ENCODE peak calls at places on chromosomes 11 and 22, in seven cellular contexts. R is pancreas, Q is A673, L is testis, X is psoas muscle, Y is heart right ventricle, H is mucosa of descending colon. G is an unnamed sample. For H3K4me1, the result is how much of the 10 kb centered on the place peaks cover.

GRCh38 chr11:108392364-108392763 is 75.0 kb downstream of the C11orf65 start:
- DNase-seq in R (no peak), Q (no peak), L (no peak), X (no peak), Y (no peak), H (no peak), G (no peak)

GRCh38 chr11:130211781-130212401 is 52.3 kb downstream of the ST14 start:
- DNase-seq in R (no peak), Q (no peak), L (peak), X (no peak), Y (no peak), H (peak), G (no peak)

GRCh38 chr11:26947379-26947844 is 46.5 kb upstream of the FIBIN start:
- DNase-seq in R (no peak), Q (peak), L (peak), X (peak), Y (peak), H (peak), G (no peak)

GRCh38 chr22:21009638-21010425 is 5.1 kb upstream of the P2RX6 start:
- DNase-seq in R (no peak), Q (peak), L (peak), X (no peak), Y (peak), H (peak), G (peak)

GRCh38 chr11:31812392-31813241 is 1.5 kb upstream of the PAX6 start:
- DNase-seq in R (no peak), Q (no peak), L (no peak), X (no peak), Y (no peak), H (no peak), G (no peak)

GRCh38 chr22:36922752-36923457 is 9.5 kb downstream of the CSF2RB start:
- DNase-seq in R (no peak), Q (no peak), L (no peak), X (no peak), Y (no peak), H (no peak), G (no peak)

GRCh38 chr11:19405966-19406365 is 165.2 kb upstream of the E2F8 start:
- DNase-seq in R (no peak), Q (no peak), L (no peak), X (no peak), Y (no peak), H (no peak), G (no peak)

GRCh38 chr11:19711911-19712280 is 741 bp upstream of the NAV2 start:
- DNase-seq in R (no peak), Q (no peak), L (no peak), X (no peak), Y (no peak), H (no peak), G (no peak)

DNA sequence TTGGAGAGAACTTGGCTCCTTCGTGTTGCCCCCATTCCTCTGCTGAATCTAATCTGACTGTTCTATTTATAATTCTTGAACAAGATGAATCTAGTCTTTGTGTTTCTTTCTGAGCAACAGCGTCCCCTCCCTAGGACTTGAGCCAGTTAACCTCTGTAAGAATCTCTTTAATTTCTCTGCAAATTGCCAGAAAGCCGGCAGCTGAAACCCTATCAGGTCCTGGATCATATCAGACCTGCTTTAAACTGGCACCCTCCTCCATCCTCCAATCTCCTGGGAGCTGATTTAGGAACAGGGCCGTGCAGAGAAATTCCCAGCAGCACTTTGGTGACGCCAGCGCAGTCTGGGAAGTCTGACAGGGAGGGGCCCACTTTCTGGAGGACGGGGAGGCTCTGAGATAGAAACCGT is 289.2 kb upstream of the SORL1-AS1 start:
- DNase-seq in R (peak), Q (no peak), L (peak), X (peak), Y (peak), H (peak), G (no peak)
- TF ChIP-seq CTCF in R (no peak), Q (no peak), L (peak), X (no peak), Y (no peak), H (no peak), G (no peak)

GRCh38 chr11:82246926-82247325 is 486.7 kb downstream of the FAM181B start:
- DNase-seq in R (no peak), Q (no peak), L (no peak), X (no peak), Y (no peak), H (no peak), G (no peak)

GRCh38 chr11:82250047-82250446 is 483.6 kb downstream of the FAM181B start:
- DNase-seq in R (no peak), Q (no peak), L (no peak), X (no peak), Y (no peak), H (no peak), G (no peak)
- H3K4me1 ChIP-seq in R (under half), Q (under half), L (under half), X (under half), Y (under half), H (under half), G (under half)

GRCh38 chr22:30327864-30328345 is 1.2 kb upstream of the TBC1D10A start:
- DNase-seq in R (no peak), Q (no peak), L (no peak), X (no peak), Y (no peak), H (no peak), G (peak)
- TF ChIP-seq CTCF in R (no peak), Q (no peak), L (no peak), X (no peak), Y (no peak), H (no peak), G (peak)

GRCh38 chr22:23695141-23695540 is 4.3 kb downstream of the RGL4 start:
- DNase-seq in R (no peak), Q (no peak), L (no peak), X (no peak), Y (no peak), H (no peak), G (no peak)

GRCh38 chr22:23690713-23691112 is at the start of gene RGL4:
- DNase-seq in R (no peak), Q (no peak), L (peak), X (no peak), Y (no peak), H (no peak), G (no peak)

GRCh38 chr22:23693979-23694680 is 3.3 kb downstream of the RGL4 start:
- DNase-seq in R (no peak), Q (no peak), L (no peak), X (no peak), Y (no peak), H (no peak), G (no peak)

GRCh38 chr22:23691748-23692423 is 1.1 kb downstream of the RGL4 start:
- DNase-seq in R (no peak), Q (no peak), L (no peak), X (no peak), Y (no peak), H (no peak), G (no peak)

DNA sequence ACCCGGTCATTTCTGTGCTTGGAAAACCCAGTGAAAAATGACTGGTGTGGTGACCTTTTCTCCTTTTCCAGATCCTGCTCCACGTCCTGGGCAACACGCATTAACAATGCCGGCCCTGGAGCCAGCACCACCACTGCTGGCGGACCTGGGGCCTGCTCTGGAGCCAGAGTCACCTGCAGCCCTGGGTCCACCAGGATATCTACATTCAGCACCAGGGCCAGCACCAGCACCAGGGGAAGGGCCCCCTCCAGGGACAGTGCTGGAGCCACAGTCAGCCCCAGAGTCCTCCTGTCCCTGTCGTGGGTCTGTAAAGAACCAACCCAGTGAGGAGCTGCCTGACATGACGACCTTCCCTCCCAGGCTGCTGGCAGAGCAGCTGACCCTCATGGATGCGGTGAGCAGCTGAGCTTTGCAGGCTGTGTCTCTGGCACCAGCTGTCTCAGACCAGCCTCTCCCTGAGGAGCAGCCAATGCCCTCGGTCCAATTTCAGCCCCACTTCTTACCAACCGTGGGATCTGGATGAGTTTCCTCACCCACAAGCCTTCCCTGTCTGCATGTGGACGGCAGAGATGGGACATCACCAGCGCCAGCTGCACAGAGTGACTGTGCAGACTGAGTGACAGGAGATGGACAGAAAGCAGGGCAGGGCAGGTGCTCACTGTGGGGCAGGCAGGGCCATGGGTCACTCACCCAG is 1.9 kb downstream of the RGL4 start:
- DNase-seq in R (no peak), Q (no peak), L (no peak), X (no peak), Y (no peak), H (no peak), G (no peak)
- H3K4me1 ChIP-seq in R (under half), Q (under half), L (under half), X (under half), Y (under half), H (under half), G (under half)

G was measured in Caco-2.